ENCODE peak calls at places on chromosomes 5 and 9, in four cellular contexts. I is DND-41, S is heart left ventricle, D is SJSA1. A is an unnamed sample.

GRCh38 chr5:129996896-129997295 is 92.6 kb downstream of the CHSY3 start:
- DNase-seq in S (no peak), I (no peak), D (no peak), A (no peak)

GRCh38 chr9:101566904-101567724 is 27.7 kb downstream of the PPP3R2 start:
- DNase-seq in I (peak), D (no peak), S (no peak), A (peak)

GRCh38 chr9:33159058-33159759 is 7.9 kb downstream of the B4GALT1 start:
- DNase-seq in D (no peak), I (no peak), S (peak), A (no peak)

GRCh38 chr5:39016587-39017275 is 57.5 kb downstream of the RICTOR start:
- DNase-seq in S (no peak), I (no peak), D (no peak), A (no peak)

GRCh38 chr5:68137451-68138190 is 77.9 kb upstream of the PIK3R1 start:
- DNase-seq in I (no peak), D (no peak), S (no peak), A (no peak)

GRCh38 chr9:127945338-127945737 is 7.7 kb upstream of the DPM2 start:
- DNase-seq in D (no peak), S (no peak), I (no peak), A (no peak)

GRCh38 chr5:10760033-10760975 is 730 bp downstream of the DAP start:
- DNase-seq in S (peak), D (peak), I (peak), A (no peak)

GRCh38 chr5:180172447-180173197 is 36.4 kb downstream of the RASGEF1C start:
- DNase-seq in I (no peak), S (no peak), D (no peak), A (no peak)

GRCh38 chr5:76404694-76405306 is 1.7 kb downstream of the IQGAP2 start:
- DNase-seq in S (no peak), D (no peak), I (peak), A (peak)

GRCh38 chr5:65198777-65199120 is 283.0 kb downstream of the ADAMTS6 start:
- DNase-seq in S (no peak), D (peak), I (no peak), A (no peak)

GRCh38 chr5:63931841-63932240 is 30.4 kb downstream of the HTR1A start:
- DNase-seq in I (no peak), D (no peak), S (no peak), A (no peak)

GRCh38 chr5:52924458-52924857 is 64.7 kb upstream of the ITGA2 start:
- DNase-seq in I (peak), D (no peak), S (no peak), A (peak)
- H3K4me3 ChIP-seq in I (no peak), D (no peak), S (no peak), A (no peak)

GRCh38 chr5:20972419-20972925 is 984.5 kb upstream of the CDH18 start:
- DNase-seq in I (no peak), S (peak), D (no peak), A (no peak)
- H3K4me3 ChIP-seq in I (no peak), S (no peak), D (no peak), A (no peak)

GRCh38 chr9:21383627-21384026 is 1.6 kb downstream of the IFNA2 start:
- DNase-seq in I (peak), D (no peak), S (no peak), A (no peak)
- H3K4me3 ChIP-seq in I (no peak), D (no peak), S (no peak), A (no peak)

GRCh38 chr9:129103595-129103965 is 7.0 kb downstream of the CRAT start:
- DNase-seq in D (no peak), I (no peak), S (no peak), A (no peak)
- H3K4me3 ChIP-seq in D (no peak), I (no peak), S (no peak), A (no peak)

DNA sequence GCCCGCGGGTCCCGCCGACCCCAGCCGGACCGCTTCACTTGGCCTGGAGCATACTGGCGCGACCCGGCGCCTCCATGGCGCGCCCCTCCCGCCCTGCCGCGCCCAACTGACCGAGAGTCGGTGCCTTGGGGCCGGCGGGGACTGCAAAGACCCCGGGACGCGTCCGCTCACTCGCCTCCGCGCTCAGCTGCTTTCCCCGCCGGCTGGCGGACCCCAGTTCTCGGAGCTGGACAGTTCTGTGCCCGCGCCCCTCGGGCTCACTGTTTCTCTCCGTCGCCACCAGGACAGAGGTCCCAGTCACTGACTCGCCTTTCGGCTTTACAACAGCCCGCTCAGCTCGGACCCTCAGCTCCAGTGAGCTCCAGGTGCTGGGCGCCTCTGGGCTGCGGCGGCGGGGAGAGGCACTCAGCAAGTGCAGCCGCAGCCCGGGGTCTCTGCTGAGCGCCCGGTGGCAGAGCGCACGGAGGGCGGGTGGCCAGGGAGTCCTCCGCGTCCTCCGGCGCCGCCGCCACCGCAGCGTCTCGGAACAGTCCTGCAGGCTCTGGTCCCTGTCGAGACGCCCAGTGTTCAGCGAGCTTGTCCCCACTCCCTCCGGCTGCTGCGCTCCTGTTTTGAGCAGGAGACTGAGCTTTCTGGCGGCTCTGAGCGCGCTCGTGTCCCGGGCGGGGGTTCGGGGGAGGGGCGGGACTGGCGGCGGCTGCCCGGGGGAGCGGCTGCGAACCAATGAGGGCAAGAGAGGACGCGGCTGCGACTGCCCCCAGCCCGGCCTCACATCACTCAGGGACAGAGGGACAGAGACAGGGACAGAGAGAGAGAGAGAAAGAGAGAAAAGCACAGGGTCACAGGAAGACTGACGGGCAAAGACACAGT is at the start of gene SMIM32:
- DNase-seq in D (peak), S (peak), I (no peak), A (no peak)
- H3K4me3 ChIP-seq in D (peak), S (peak), I (no peak), A (no peak)

A was measured in Jurkat, Clone E6-1.